ENCODE peak calls at places on chromosome 5, in four cellular contexts. L, J, K and P are unnamed samples. For H3K36me3, the result is how much of the 10 kb centered on the place peaks cover.

GRCh38 chr5:592158-592557 is 20.0 kb upstream of the CEP72 start:
- DNase-seq in K (no peak), J (no peak), L (no peak), P (no peak)

GRCh38 chr5:159768243-159768642 is 148.0 kb upstream of the ADRA1B start:
- DNase-seq in L (peak), K (no peak), J (no peak), P (peak)

GRCh38 chr5:128836571-128836970 is 128.7 kb upstream of the SLC27A6 start:
- DNase-seq in K (no peak), L (no peak), J (no peak), P (no peak)

GRCh38 chr5:143877196-143877595 is 65.2 kb downstream of the HMHB1 start:
- DNase-seq in L (no peak), J (no peak), K (no peak), P (no peak)

GRCh38 chr5:101806410-101806809 is 489.7 kb downstream of the SLCO4C1 start:
- DNase-seq in J (no peak), L (no peak), K (no peak), P (no peak)

GRCh38 chr5:84696651-84697050 is 312.0 kb upstream of the EDIL3 start:
- DNase-seq in K (no peak), L (no peak), J (no peak), P (peak)

GRCh38 chr5:30505014-30505886 is 688.2 kb upstream of the CDH6 start:
- DNase-seq in J (no peak), L (peak), K (peak), P (no peak)

GRCh38 chr5:73264626-73265025 is 91.6 kb downstream of the TMEM174 start:
- DNase-seq in K (no peak), J (no peak), L (no peak), P (no peak)

GRCh38 chr5:154562244-154562861 is 84.3 kb upstream of the HAND1 start:
- DNase-seq in K (no peak), J (no peak), L (no peak), P (no peak)

GRCh38 chr5:124738751-124739559 is 7.5 kb downstream of the ZNF608 start:
- DNase-seq in L (no peak), J (peak), K (no peak), P (peak)

GRCh38 chr5:132225165-132226032 is 2.3 kb downstream of the P4HA2 start:
- DNase-seq in K (no peak), J (peak), L (peak), P (peak)

DNA sequence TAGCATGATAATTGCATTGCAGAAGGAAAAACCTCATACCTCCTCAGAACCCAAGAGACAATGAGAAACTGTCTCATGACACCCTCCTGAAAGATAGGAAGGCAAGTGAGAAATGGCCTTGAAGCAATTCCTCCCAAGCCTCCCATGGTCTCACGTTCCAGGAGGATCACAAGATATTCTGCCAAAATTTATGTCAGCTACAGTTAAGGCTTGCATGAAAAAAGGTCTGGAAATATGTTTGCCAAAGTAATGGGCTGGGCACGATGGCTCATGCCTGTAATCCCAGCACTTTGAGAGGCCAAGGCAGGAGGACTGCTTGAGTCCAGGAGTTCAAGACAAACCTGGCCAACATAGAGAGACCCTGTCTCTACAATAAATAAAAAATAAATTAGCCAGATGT is 12.6 kb upstream of the HOMER1 start:
- DNase-seq in L (no peak), J (no peak), K (no peak), P (no peak)
- H3K4me3 ChIP-seq in L (no peak), J (no peak), K (no peak), P (no peak)

GRCh38 chr5:138382347-138382746 is 29.9 kb downstream of the KDM3B start:
- DNase-seq in J (no peak), K (no peak), L (no peak), P (no peak)
- H3K36me3 ChIP-seq in J (half or more), K (half or more), L (half or more), P (half or more)

DNA sequence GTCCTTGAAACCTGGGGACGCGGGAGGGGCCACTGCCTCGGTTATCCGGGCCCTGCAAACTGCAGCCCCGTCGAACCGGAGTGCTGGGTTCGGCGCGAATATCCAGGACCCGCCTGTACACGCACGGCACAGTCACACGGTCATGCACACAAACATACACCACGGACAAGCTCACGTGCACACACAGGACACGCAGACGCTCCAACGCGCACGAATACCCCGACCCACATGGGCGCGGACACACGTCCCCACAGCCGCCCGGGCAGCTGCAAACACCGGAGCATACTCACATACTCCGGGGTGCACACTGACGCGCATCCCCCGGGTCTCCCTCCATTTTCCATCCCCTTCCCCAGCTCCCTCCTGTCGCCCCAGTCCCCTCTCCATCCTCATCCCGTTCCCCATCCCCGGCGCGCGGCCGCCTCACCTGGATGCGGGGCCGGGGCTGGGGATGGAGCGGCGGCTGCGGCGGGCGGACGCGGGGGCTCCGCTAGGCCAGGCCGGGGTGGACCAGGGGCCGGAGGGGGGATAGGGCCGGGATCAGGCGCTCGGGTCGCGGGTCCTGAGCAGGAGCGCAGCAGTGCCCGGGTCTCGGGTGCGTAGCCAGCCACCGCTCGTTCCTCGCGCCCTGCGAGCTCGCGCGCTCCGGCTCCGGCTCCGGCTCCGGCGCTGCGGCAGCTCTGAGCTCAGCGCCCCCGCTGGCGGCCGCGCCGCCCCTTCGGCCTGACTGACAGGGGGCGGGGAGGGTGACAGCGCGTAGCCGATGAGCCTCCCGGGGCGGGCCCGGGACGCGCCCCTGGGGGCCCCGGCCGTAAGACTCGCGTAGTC is at the start of the genes EIF4E1B and SNCB:
- DNase-seq in L (peak), K (no peak), J (peak), P (peak)
- H3K4me3 ChIP-seq in L (peak), K (peak), J (peak), P (peak)

GRCh38 chr5:155915626-155916025 is 411.3 kb upstream of the SGCD start:
- DNase-seq in K (no peak), J (no peak), L (no peak), P (no peak)
- H3K36me3 ChIP-seq in K (under half), J (under half), L (under half), P (under half)

GRCh38 chr5:1930501-1930879 is 47.8 kb upstream of the IRX4 start:
- DNase-seq in L (no peak), K (no peak), J (no peak), P (no peak)
- H3K4me3 ChIP-seq in L (no peak), K (no peak), J (no peak), P (peak)